ENCODE peak calls at places on chromosome 3, in eight cellular contexts. Q, S, T, O, D, I, X and A are unnamed samples.

GRCh38 chr3:159280326-159280725 is 478.5 kb downstream of the MFSD1 start:
- DNase-seq in S (no peak), I (no peak), X (no peak), T (no peak), Q (no peak), D (no peak), O (no peak), A (no peak)

GRCh38 chr3:126050050-126050392 is 33.9 kb downstream of the SLC41A3 start:
- DNase-seq in I (no peak), S (no peak), D (no peak), O (no peak), X (no peak), T (no peak), Q (peak), A (no peak)

GRCh38 chr3:131549340-131549739 is 46.6 kb upstream of the MRPL3 start:
- DNase-seq in T (peak), S (no peak), O (peak), I (no peak), D (no peak), Q (no peak), X (no peak), A (no peak)

GRCh38 chr3:11575964-11576363 is 67.8 kb downstream of the VGLL4 start:
- DNase-seq in D (no peak), Q (no peak), I (no peak), S (no peak), X (no peak), T (no peak), O (no peak), A (no peak)

GRCh38 chr3:101535221-101535620 is 22.2 kb upstream of the SENP7 start:
- DNase-seq in S (no peak), D (no peak), Q (no peak), X (no peak), O (no peak), T (no peak), I (no peak), A (no peak)

GRCh38 chr3:30894521-30895289 is at the start of gene GADL1:
- DNase-seq in I (no peak), T (no peak), O (peak), X (no peak), Q (peak), S (no peak), D (no peak), A (no peak)

GRCh38 chr3:13676618-13677017 is 127.7 kb downstream of the FBLN2 start:
- DNase-seq in Q (no peak), T (no peak), S (no peak), I (no peak), D (no peak), O (no peak), X (no peak), A (no peak)

GRCh38 chr3:4332111-4332510 is 28.9 kb downstream of the SETMAR start:
- DNase-seq in D (no peak), I (no peak), T (no peak), Q (no peak), O (no peak), X (no peak), S (no peak), A (no peak)

GRCh38 chr3:140308535-140308934 is 369.3 kb upstream of the TRIM42 start:
- DNase-seq in S (no peak), Q (no peak), X (no peak), T (no peak), D (no peak), O (no peak), I (no peak), A (no peak)

GRCh38 chr3:43161684-43162512 is 56.0 kb upstream of the POMGNT2 start:
- DNase-seq in I (no peak), D (no peak), Q (peak), O (peak), X (peak), T (no peak), S (no peak), A (no peak)

GRCh38 chr3:57743511-57743910 is 12.6 kb upstream of the SLMAP start:
- DNase-seq in O (no peak), D (no peak), S (no peak), Q (no peak), T (no peak), I (no peak), X (no peak), A (no peak)

GRCh38 chr3:27452368-27453090 is 31.7 kb downstream of the SLC4A7 start:
- DNase-seq in T (no peak), Q (no peak), X (no peak), S (no peak), I (no peak), O (no peak), D (no peak), A (no peak)

GRCh38 chr3:123660900-123661299 is 76.0 kb upstream of the HACD2 start:
- DNase-seq in S (peak), T (no peak), Q (no peak), I (no peak), X (no peak), D (no peak), O (no peak), A (no peak)

GRCh38 chr3:35653347-35653746 is 14.0 kb downstream of the ARPP21 start:
- DNase-seq in I (no peak), Q (no peak), S (no peak), X (no peak), D (no peak), O (no peak), T (no peak), A (no peak)

GRCh38 chr3:177478170-177478859 is 281.0 kb upstream of the TBL1XR1 start:
- DNase-seq in I (no peak), X (no peak), D (no peak), S (peak), T (peak), Q (no peak), O (no peak), A (no peak)

GRCh38 chr3:45414823-45415222 is 26.4 kb downstream of the LARS2 start:
- DNase-seq in X (no peak), D (no peak), S (no peak), T (no peak), I (no peak), Q (no peak), O (peak), A (no peak)